ENCODE peak calls at places on chromosomes 1 and 21, in eight cellular contexts. One of them, this sample, is unnamed.

GRCh38 chr1:34858901-34859441 is 578 bp downstream of the SMIM12 start:
- DNase-seq in neural progenitor cell: no peak
- DNase-seq in caudate nucleus: no peak
- DNase-seq in CD4-positive, CD25-positive, alpha-beta regulatory T cell: peak
- DNase-seq in H4: no peak
- DNase-seq in T-helper 1 cell: no peak
- DNase-seq in T-helper 2 cell treated with Interferon-gamma antibody and Interleukin-4, amounts not matched to agents 5 μg/mL and 100 μg/mL, for 36 hours: peak
- DNase-seq in Right ventricle myocardium inferior: no peak
- DNase-seq in this sample: peak

GRCh38 chr1:181676269-181676668 is 193.0 kb downstream of the CACNA1E start:
- DNase-seq in T-helper 1 cell: no peak
- DNase-seq in Right ventricle myocardium inferior: no peak
- DNase-seq in T-helper 2 cell treated with Interferon-gamma antibody and Interleukin-4, amounts not matched to agents 5 μg/mL and 100 μg/mL, for 36 hours: no peak
- DNase-seq in CD4-positive, CD25-positive, alpha-beta regulatory T cell: no peak
- DNase-seq in caudate nucleus: no peak
- DNase-seq in H4: no peak
- DNase-seq in neural progenitor cell: peak
- DNase-seq in this sample: no peak

GRCh38 chr1:41983451-41983850 is 64.7 kb upstream of the HIVEP3 start:
- DNase-seq in Right ventricle myocardium inferior: no peak
- DNase-seq in caudate nucleus: no peak
- DNase-seq in neural progenitor cell: no peak
- DNase-seq in T-helper 2 cell treated with Interferon-gamma antibody and Interleukin-4, amounts not matched to agents 5 μg/mL and 100 μg/mL, for 36 hours: no peak
- DNase-seq in H4: no peak
- DNase-seq in CD4-positive, CD25-positive, alpha-beta regulatory T cell: no peak
- DNase-seq in T-helper 1 cell: no peak
- DNase-seq in this sample: no peak

GRCh38 chr1:115286431-115287205 is 51.4 kb downstream of the NGF start:
- DNase-seq in T-helper 1 cell: no peak
- DNase-seq in H4: no peak
- DNase-seq in T-helper 2 cell treated with Interferon-gamma antibody and Interleukin-4, amounts not matched to agents 5 μg/mL and 100 μg/mL, for 36 hours: no peak
- DNase-seq in caudate nucleus: no peak
- DNase-seq in Right ventricle myocardium inferior: no peak
- DNase-seq in CD4-positive, CD25-positive, alpha-beta regulatory T cell: no peak
- DNase-seq in neural progenitor cell: no peak
- DNase-seq in this sample: no peak

GRCh38 chr21:35886887-35887286 is 173.4 kb downstream of the SETD4 start:
- DNase-seq in T-helper 1 cell: no peak
- DNase-seq in caudate nucleus: no peak
- DNase-seq in CD4-positive, CD25-positive, alpha-beta regulatory T cell: no peak
- DNase-seq in Right ventricle myocardium inferior: no peak
- DNase-seq in T-helper 2 cell treated with Interferon-gamma antibody and Interleukin-4, amounts not matched to agents 5 μg/mL and 100 μg/mL, for 36 hours: no peak
- DNase-seq in H4: no peak
- DNase-seq in neural progenitor cell: no peak
- DNase-seq in this sample: no peak

GRCh38 chr1:211135342-211135950 is 1.5 kb upstream of the KCNH1 start:
- DNase-seq in H4: peak
- DNase-seq in CD4-positive, CD25-positive, alpha-beta regulatory T cell: no peak
- DNase-seq in T-helper 1 cell: no peak
- DNase-seq in neural progenitor cell: peak
- DNase-seq in caudate nucleus: no peak
- DNase-seq in Right ventricle myocardium inferior: no peak
- DNase-seq in T-helper 2 cell treated with Interferon-gamma antibody and Interleukin-4, amounts not matched to agents 5 μg/mL and 100 μg/mL, for 36 hours: no peak
- DNase-seq in this sample: no peak

GRCh38 chr1:245773344-245773743 is 618.6 kb downstream of the KIF26B start:
- DNase-seq in Right ventricle myocardium inferior: no peak
- DNase-seq in T-helper 1 cell: no peak
- DNase-seq in T-helper 2 cell treated with Interferon-gamma antibody and Interleukin-4, amounts not matched to agents 5 μg/mL and 100 μg/mL, for 36 hours: no peak
- DNase-seq in neural progenitor cell: no peak
- DNase-seq in H4: no peak
- DNase-seq in caudate nucleus: no peak
- DNase-seq in CD4-positive, CD25-positive, alpha-beta regulatory T cell: no peak
- DNase-seq in this sample: no peak

GRCh38 chr1:203040518-203041275 is 14.4 kb downstream of the PPFIA4 start:
- DNase-seq in CD4-positive, CD25-positive, alpha-beta regulatory T cell: no peak
- DNase-seq in Right ventricle myocardium inferior: no peak
- DNase-seq in neural progenitor cell: no peak
- DNase-seq in H4: no peak
- DNase-seq in T-helper 1 cell: no peak
- DNase-seq in T-helper 2 cell treated with Interferon-gamma antibody and Interleukin-4, amounts not matched to agents 5 μg/mL and 100 μg/mL, for 36 hours: no peak
- DNase-seq in caudate nucleus: no peak
- DNase-seq in this sample: no peak

GRCh38 chr1:34547043-34547674 is 207.7 kb upstream of the GJB5 start:
- DNase-seq in neural progenitor cell: peak
- DNase-seq in Right ventricle myocardium inferior: no peak
- DNase-seq in H4: no peak
- DNase-seq in CD4-positive, CD25-positive, alpha-beta regulatory T cell: no peak
- DNase-seq in T-helper 1 cell: no peak
- DNase-seq in caudate nucleus: no peak
- DNase-seq in T-helper 2 cell treated with Interferon-gamma antibody and Interleukin-4, amounts not matched to agents 5 μg/mL and 100 μg/mL, for 36 hours: no peak
- DNase-seq in this sample: no peak

GRCh38 chr21:35658242-35658641 is 402.1 kb downstream of the SETD4 start:
- DNase-seq in Right ventricle myocardium inferior: no peak
- DNase-seq in T-helper 1 cell: no peak
- DNase-seq in CD4-positive, CD25-positive, alpha-beta regulatory T cell: no peak
- DNase-seq in neural progenitor cell: no peak
- DNase-seq in T-helper 2 cell treated with Interferon-gamma antibody and Interleukin-4, amounts not matched to agents 5 μg/mL and 100 μg/mL, for 36 hours: no peak
- DNase-seq in H4: peak
- DNase-seq in caudate nucleus: no peak
- DNase-seq in this sample: no peak

GRCh38 chr1:41738010-41738409 is 180.7 kb downstream of the HIVEP3 start:
- DNase-seq in CD4-positive, CD25-positive, alpha-beta regulatory T cell: no peak
- DNase-seq in Right ventricle myocardium inferior: no peak
- DNase-seq in caudate nucleus: no peak
- DNase-seq in H4: no peak
- DNase-seq in T-helper 1 cell: no peak
- DNase-seq in T-helper 2 cell treated with Interferon-gamma antibody and Interleukin-4, amounts not matched to agents 5 μg/mL and 100 μg/mL, for 36 hours: no peak
- DNase-seq in neural progenitor cell: no peak
- DNase-seq in this sample: no peak

GRCh38 chr1:226798427-226799411 is 59.6 kb upstream of the ITPKB start:
- DNase-seq in Right ventricle myocardium inferior: no peak
- DNase-seq in CD4-positive, CD25-positive, alpha-beta regulatory T cell: peak
- DNase-seq in T-helper 1 cell: peak
- DNase-seq in neural progenitor cell: no peak
- DNase-seq in T-helper 2 cell treated with Interferon-gamma antibody and Interleukin-4, amounts not matched to agents 5 μg/mL and 100 μg/mL, for 36 hours: peak
- DNase-seq in H4: no peak
- DNase-seq in caudate nucleus: no peak
- DNase-seq in this sample: peak

GRCh38 chr1:18885311-18886002 is 16.9 kb downstream of the ALDH4A1 start:
- DNase-seq in H4: no peak
- DNase-seq in T-helper 1 cell: no peak
- DNase-seq in T-helper 2 cell treated with Interferon-gamma antibody and Interleukin-4, amounts not matched to agents 5 μg/mL and 100 μg/mL, for 36 hours: no peak
- DNase-seq in neural progenitor cell: no peak
- DNase-seq in Right ventricle myocardium inferior: peak
- DNase-seq in CD4-positive, CD25-positive, alpha-beta regulatory T cell: no peak
- DNase-seq in caudate nucleus: no peak
- DNase-seq in this sample: no peak

GRCh38 chr1:9233942-9234222 is 692 bp upstream of the H6PD start:
- DNase-seq in neural progenitor cell: no peak
- DNase-seq in CD4-positive, CD25-positive, alpha-beta regulatory T cell: no peak
- DNase-seq in H4: no peak
- DNase-seq in caudate nucleus: no peak
- DNase-seq in T-helper 1 cell: no peak
- DNase-seq in Right ventricle myocardium inferior: no peak
- DNase-seq in T-helper 2 cell treated with Interferon-gamma antibody and Interleukin-4, amounts not matched to agents 5 μg/mL and 100 μg/mL, for 36 hours: no peak
- DNase-seq in this sample: no peak

GRCh38 chr1:54559111-54559548 is 11.1 kb downstream of the ACOT11 start:
- DNase-seq in neural progenitor cell: no peak
- DNase-seq in H4: peak
- DNase-seq in T-helper 2 cell treated with Interferon-gamma antibody and Interleukin-4, amounts not matched to agents 5 μg/mL and 100 μg/mL, for 36 hours: no peak
- DNase-seq in CD4-positive, CD25-positive, alpha-beta regulatory T cell: no peak
- DNase-seq in Right ventricle myocardium inferior: no peak
- DNase-seq in T-helper 1 cell: no peak
- DNase-seq in caudate nucleus: no peak
- DNase-seq in this sample: no peak

GRCh38 chr1:110488867-110489266 is 30.1 kb downstream of the KCNA10 start:
- DNase-seq in T-helper 2 cell treated with Interferon-gamma antibody and Interleukin-4, amounts not matched to agents 5 μg/mL and 100 μg/mL, for 36 hours: no peak
- DNase-seq in T-helper 1 cell: no peak
- DNase-seq in H4: no peak
- DNase-seq in CD4-positive, CD25-positive, alpha-beta regulatory T cell: no peak
- DNase-seq in caudate nucleus: no peak
- DNase-seq in Right ventricle myocardium inferior: no peak
- DNase-seq in neural progenitor cell: no peak
- DNase-seq in this sample: no peak

GRCh38 chr1:162716123-162716522 is 74.4 kb upstream of the HSD17B7 start:
- DNase-seq in neural progenitor cell: no peak
- DNase-seq in H4: no peak
- DNase-seq in caudate nucleus: no peak
- DNase-seq in T-helper 2 cell treated with Interferon-gamma antibody and Interleukin-4, amounts not matched to agents 5 μg/mL and 100 μg/mL, for 36 hours: no peak
- DNase-seq in T-helper 1 cell: no peak
- DNase-seq in Right ventricle myocardium inferior: no peak
- DNase-seq in CD4-positive, CD25-positive, alpha-beta regulatory T cell: no peak
- DNase-seq in this sample: no peak

GRCh38 chr1:16122361-16122881 is 33.4 kb downstream of the EPHA2 start:
- DNase-seq in T-helper 1 cell: no peak
- DNase-seq in H4: no peak
- DNase-seq in caudate nucleus: no peak
- DNase-seq in Right ventricle myocardium inferior: peak
- DNase-seq in CD4-positive, CD25-positive, alpha-beta regulatory T cell: no peak
- DNase-seq in neural progenitor cell: no peak
- DNase-seq in T-helper 2 cell treated with Interferon-gamma antibody and Interleukin-4, amounts not matched to agents 5 μg/mL and 100 μg/mL, for 36 hours: no peak
- DNase-seq in this sample: no peak

GRCh38 chr21:45826733-45827692 is 154.6 kb upstream of the COL6A1 start:
- DNase-seq in T-helper 2 cell treated with Interferon-gamma antibody and Interleukin-4, amounts not matched to agents 5 μg/mL and 100 μg/mL, for 36 hours: no peak
- DNase-seq in T-helper 1 cell: no peak
- DNase-seq in caudate nucleus: no peak
- DNase-seq in Right ventricle myocardium inferior: no peak
- DNase-seq in H4: no peak
- DNase-seq in CD4-positive, CD25-positive, alpha-beta regulatory T cell: no peak
- DNase-seq in neural progenitor cell: no peak
- DNase-seq in this sample: no peak

GRCh38 chr1:206579747-206580437 is 32.4 kb downstream of the EIF2D start:
- DNase-seq in H4: peak
- DNase-seq in caudate nucleus: no peak
- DNase-seq in neural progenitor cell: no peak
- DNase-seq in T-helper 2 cell treated with Interferon-gamma antibody and Interleukin-4, amounts not matched to agents 5 μg/mL and 100 μg/mL, for 36 hours: peak
- DNase-seq in T-helper 1 cell: peak
- DNase-seq in CD4-positive, CD25-positive, alpha-beta regulatory T cell: peak
- DNase-seq in Right ventricle myocardium inferior: peak
- DNase-seq in this sample: peak

GRCh38 chr1:47558601-47559593 is 121.1 kb downstream of the FOXD2 start:
- DNase-seq in T-helper 1 cell: no peak
- DNase-seq in CD4-positive, CD25-positive, alpha-beta regulatory T cell: no peak
- DNase-seq in caudate nucleus: no peak
- DNase-seq in neural progenitor cell: no peak
- DNase-seq in Right ventricle myocardium inferior: no peak
- DNase-seq in H4: no peak
- DNase-seq in T-helper 2 cell treated with Interferon-gamma antibody and Interleukin-4, amounts not matched to agents 5 μg/mL and 100 μg/mL, for 36 hours: no peak
- DNase-seq in this sample: no peak

GRCh38 chr1:21323091-21323490 is 32.8 kb upstream of the ECE1 start:
- DNase-seq in Right ventricle myocardium inferior: peak
- DNase-seq in neural progenitor cell: no peak
- DNase-seq in T-helper 2 cell treated with Interferon-gamma antibody and Interleukin-4, amounts not matched to agents 5 μg/mL and 100 μg/mL, for 36 hours: no peak
- DNase-seq in T-helper 1 cell: no peak
- DNase-seq in caudate nucleus: no peak
- DNase-seq in H4: peak
- DNase-seq in CD4-positive, CD25-positive, alpha-beta regulatory T cell: no peak
- DNase-seq in this sample: no peak

GRCh38 chr1:156146749-156147405 is 6.5 kb upstream of the SEMA4A start:
- DNase-seq in Right ventricle myocardium inferior: no peak
- DNase-seq in T-helper 1 cell: no peak
- DNase-seq in neural progenitor cell: no peak
- DNase-seq in CD4-positive, CD25-positive, alpha-beta regulatory T cell: peak
- DNase-seq in caudate nucleus: no peak
- DNase-seq in H4: no peak
- DNase-seq in T-helper 2 cell treated with Interferon-gamma antibody and Interleukin-4, amounts not matched to agents 5 μg/mL and 100 μg/mL, for 36 hours: no peak
- DNase-seq in this sample: no peak

GRCh38 chr21:39660191-39660590 is 47.5 kb downstream of the B3GALT5 start:
- DNase-seq in T-helper 2 cell treated with Interferon-gamma antibody and Interleukin-4, amounts not matched to agents 5 μg/mL and 100 μg/mL, for 36 hours: no peak
- DNase-seq in T-helper 1 cell: no peak
- DNase-seq in CD4-positive, CD25-positive, alpha-beta regulatory T cell: no peak
- DNase-seq in Right ventricle myocardium inferior: no peak
- DNase-seq in neural progenitor cell: no peak
- DNase-seq in H4: peak
- DNase-seq in caudate nucleus: no peak
- DNase-seq in this sample: no peak

GRCh38 chr1:81729239-81729638 is 71.5 kb upstream of the ADGRL2 start:
- DNase-seq in H4: no peak
- DNase-seq in caudate nucleus: no peak
- DNase-seq in neural progenitor cell: no peak
- DNase-seq in CD4-positive, CD25-positive, alpha-beta regulatory T cell: no peak
- DNase-seq in T-helper 1 cell: no peak
- DNase-seq in T-helper 2 cell treated with Interferon-gamma antibody and Interleukin-4, amounts not matched to agents 5 μg/mL and 100 μg/mL, for 36 hours: no peak
- DNase-seq in Right ventricle myocardium inferior: no peak
- DNase-seq in this sample: no peak

GRCh38 chr1:219812491-219813221 is 115.7 kb downstream of the SLC30A10 start:
- DNase-seq in T-helper 2 cell treated with Interferon-gamma antibody and Interleukin-4, amounts not matched to agents 5 μg/mL and 100 μg/mL, for 36 hours: no peak
- DNase-seq in H4: peak
- DNase-seq in caudate nucleus: peak
- DNase-seq in Right ventricle myocardium inferior: no peak
- DNase-seq in neural progenitor cell: peak
- DNase-seq in T-helper 1 cell: no peak
- DNase-seq in CD4-positive, CD25-positive, alpha-beta regulatory T cell: no peak
- DNase-seq in this sample: no peak

GRCh38 chr1:91582431-91582921 is 81.8 kb downstream of the CDC7 start:
- DNase-seq in caudate nucleus: no peak
- DNase-seq in Right ventricle myocardium inferior: no peak
- DNase-seq in H4: peak
- DNase-seq in neural progenitor cell: no peak
- DNase-seq in CD4-positive, CD25-positive, alpha-beta regulatory T cell: no peak
- DNase-seq in T-helper 1 cell: no peak
- DNase-seq in T-helper 2 cell treated with Interferon-gamma antibody and Interleukin-4, amounts not matched to agents 5 μg/mL and 100 μg/mL, for 36 hours: no peak
- DNase-seq in this sample: no peak

GRCh38 chr21:29538115-29538514 is 239.4 kb downstream of the BACH1 start:
- DNase-seq in T-helper 2 cell treated with Interferon-gamma antibody and Interleukin-4, amounts not matched to agents 5 μg/mL and 100 μg/mL, for 36 hours: no peak
- DNase-seq in CD4-positive, CD25-positive, alpha-beta regulatory T cell: no peak
- DNase-seq in H4: no peak
- DNase-seq in T-helper 1 cell: no peak
- DNase-seq in caudate nucleus: no peak
- DNase-seq in neural progenitor cell: no peak
- DNase-seq in Right ventricle myocardium inferior: no peak
- DNase-seq in this sample: no peak

GRCh38 chr1:234330843-234331215 is 42.4 kb upstream of the COA6 start:
- DNase-seq in H4: no peak
- DNase-seq in caudate nucleus: no peak
- DNase-seq in T-helper 1 cell: no peak
- DNase-seq in CD4-positive, CD25-positive, alpha-beta regulatory T cell: no peak
- DNase-seq in neural progenitor cell: no peak
- DNase-seq in T-helper 2 cell treated with Interferon-gamma antibody and Interleukin-4, amounts not matched to agents 5 μg/mL and 100 μg/mL, for 36 hours: no peak
- DNase-seq in Right ventricle myocardium inferior: no peak
- DNase-seq in this sample: no peak

GRCh38 chr1:222283147-222283768 is 264.6 kb downstream of the HHIPL2 start:
- DNase-seq in neural progenitor cell: no peak
- DNase-seq in caudate nucleus: no peak
- DNase-seq in T-helper 2 cell treated with Interferon-gamma antibody and Interleukin-4, amounts not matched to agents 5 μg/mL and 100 μg/mL, for 36 hours: no peak
- DNase-seq in T-helper 1 cell: no peak
- DNase-seq in CD4-positive, CD25-positive, alpha-beta regulatory T cell: no peak
- DNase-seq in H4: peak
- DNase-seq in Right ventricle myocardium inferior: no peak
- DNase-seq in this sample: no peak

GRCh38 chr1:235999259-235999925 is 65.5 kb downstream of the NID1 start:
- DNase-seq in T-helper 1 cell: peak
- DNase-seq in neural progenitor cell: no peak
- DNase-seq in H4: peak
- DNase-seq in T-helper 2 cell treated with Interferon-gamma antibody and Interleukin-4, amounts not matched to agents 5 μg/mL and 100 μg/mL, for 36 hours: peak
- DNase-seq in CD4-positive, CD25-positive, alpha-beta regulatory T cell: peak
- DNase-seq in caudate nucleus: no peak
- DNase-seq in Right ventricle myocardium inferior: no peak
- DNase-seq in this sample: peak

GRCh38 chr1:24202556-24202955 is 15.5 kb upstream of the IFNLR1 start:
- DNase-seq in T-helper 2 cell treated with Interferon-gamma antibody and Interleukin-4, amounts not matched to agents 5 μg/mL and 100 μg/mL, for 36 hours: no peak
- DNase-seq in neural progenitor cell: no peak
- DNase-seq in CD4-positive, CD25-positive, alpha-beta regulatory T cell: no peak
- DNase-seq in H4: no peak
- DNase-seq in T-helper 1 cell: no peak
- DNase-seq in Right ventricle myocardium inferior: no peak
- DNase-seq in caudate nucleus: no peak
- DNase-seq in this sample: no peak

GRCh38 chr1:12166834-12167492 is at the start of gene TNFRSF1B:
- DNase-seq in H4: no peak
- DNase-seq in caudate nucleus: no peak
- DNase-seq in T-helper 2 cell treated with Interferon-gamma antibody and Interleukin-4, amounts not matched to agents 5 μg/mL and 100 μg/mL, for 36 hours: peak
- DNase-seq in Right ventricle myocardium inferior: peak
- DNase-seq in CD4-positive, CD25-positive, alpha-beta regulatory T cell: peak
- DNase-seq in neural progenitor cell: peak
- DNase-seq in T-helper 1 cell: peak
- DNase-seq in this sample: peak

GRCh38 chr1:160910351-160910750 is 25.4 kb upstream of the ITLN1 start:
- DNase-seq in H4: no peak
- DNase-seq in neural progenitor cell: no peak
- DNase-seq in Right ventricle myocardium inferior: no peak
- DNase-seq in CD4-positive, CD25-positive, alpha-beta regulatory T cell: no peak
- DNase-seq in T-helper 2 cell treated with Interferon-gamma antibody and Interleukin-4, amounts not matched to agents 5 μg/mL and 100 μg/mL, for 36 hours: no peak
- DNase-seq in T-helper 1 cell: no peak
- DNase-seq in caudate nucleus: no peak
- DNase-seq in this sample: no peak

This sample was measured in stimulated activated CD4-positive, alpha-beta T cell treated with anti-CD3 and anti-CD28 coated beads, Interleukin-4, amount 100 ng/mL, for 24 hours.